ENCODE peak calls at places on chromosomes 5 and 9, in seven cellular contexts. One of them, this sample, is unnamed.
A peak's percentile ranks its signal among the peaks of the same experiment; 100 is the strongest.

GRCh38 chr5:181044662-181045305 is 4.7 kb downstream of the BTNL9 start:
- DNase-seq in glomerular endothelial cell: no peak
- DNase-seq in heart left ventricle: peak; percentile 71
- DNase-seq in HEK293T: no peak
- DNase-seq in lung: peak; percentile 24
- DNase-seq in NCI-H510A: no peak
- DNase-seq in adrenal gland: peak; percentile 63
- DNase-seq in this sample: no peak

GRCh38 chr5:172411423-172412111 is 42.8 kb downstream of the SH3PXD2B start:
- DNase-seq in glomerular endothelial cell: no peak
- DNase-seq in heart left ventricle: peak; percentile 60
- DNase-seq in HEK293T: no peak
- DNase-seq in lung: no peak
- DNase-seq in NCI-H510A: no peak
- DNase-seq in adrenal gland: peak; percentile 79
- DNase-seq in this sample: no peak

GRCh38 chr5:55593115-55593472 is 58.3 kb upstream of the PLPP1 start:
- DNase-seq in glomerular endothelial cell: no peak
- DNase-seq in heart left ventricle: no peak
- DNase-seq in HEK293T: no peak
- DNase-seq in lung: no peak
- DNase-seq in NCI-H510A: peak; percentile 23
- DNase-seq in adrenal gland: no peak
- DNase-seq in this sample: peak; percentile 67

GRCh38 chr5:128965011-128965637 is at the start of gene SLC27A6:
- DNase-seq in glomerular endothelial cell: no peak
- DNase-seq in heart left ventricle: peak; percentile 63
- DNase-seq in HEK293T: peak; percentile 68
- DNase-seq in lung: no peak
- DNase-seq in NCI-H510A: peak; percentile 19
- DNase-seq in adrenal gland: peak; percentile 55
- DNase-seq in this sample: no peak

GRCh38 chr5:68730220-68731010 is 363.4 kb upstream of the SLC30A5 start:
- DNase-seq in glomerular endothelial cell: peak; percentile 16
- DNase-seq in heart left ventricle: peak; percentile 48
- DNase-seq in HEK293T: peak; percentile 67
- DNase-seq in lung: no peak
- DNase-seq in NCI-H510A: no peak
- DNase-seq in adrenal gland: peak; percentile 50
- DNase-seq in this sample: peak; percentile 32

GRCh38 chr5:60505796-60506195 is 194.2 kb downstream of the DEPDC1B start:
- DNase-seq in glomerular endothelial cell: no peak
- DNase-seq in heart left ventricle: no peak
- DNase-seq in HEK293T: no peak
- DNase-seq in lung: no peak
- DNase-seq in NCI-H510A: no peak
- DNase-seq in adrenal gland: no peak
- DNase-seq in this sample: no peak

GRCh38 chr9:133707761-133708122 is 30.4 kb downstream of the SARDH start:
- DNase-seq in glomerular endothelial cell: no peak
- DNase-seq in heart left ventricle: peak; percentile 23
- DNase-seq in HEK293T: no peak
- DNase-seq in lung: no peak
- DNase-seq in NCI-H510A: no peak
- DNase-seq in adrenal gland: no peak
- DNase-seq in this sample: no peak

GRCh38 chr5:151150484-151151262 is 6.9 kb downstream of the ANXA6 start:
- DNase-seq in glomerular endothelial cell: no peak
- DNase-seq in heart left ventricle: no peak
- DNase-seq in HEK293T: no peak
- DNase-seq in lung: no peak
- DNase-seq in NCI-H510A: no peak
- DNase-seq in adrenal gland: peak; percentile 50
- DNase-seq in this sample: no peak

GRCh38 chr5:32462618-32463017 is 18.1 kb upstream of the ZFR start:
- DNase-seq in glomerular endothelial cell: no peak
- DNase-seq in heart left ventricle: no peak
- DNase-seq in HEK293T: no peak
- DNase-seq in lung: no peak
- DNase-seq in NCI-H510A: no peak
- DNase-seq in adrenal gland: no peak
- DNase-seq in this sample: no peak

GRCh38 chr5:108430931-108431608 is 49.2 kb upstream of the FBXL17 start:
- DNase-seq in glomerular endothelial cell: no peak
- DNase-seq in heart left ventricle: no peak
- DNase-seq in HEK293T: no peak
- DNase-seq in lung: no peak
- DNase-seq in NCI-H510A: no peak
- DNase-seq in adrenal gland: no peak
- DNase-seq in this sample: no peak

GRCh38 chr9:6733243-6733642 is 24.5 kb upstream of the KDM4C start:
- DNase-seq in glomerular endothelial cell: no peak
- DNase-seq in heart left ventricle: no peak
- DNase-seq in HEK293T: no peak
- DNase-seq in lung: no peak
- DNase-seq in NCI-H510A: no peak
- DNase-seq in adrenal gland: no peak
- DNase-seq in this sample: no peak

GRCh38 chr9:87684627-87685204 is 41.2 kb upstream of the CTSL start:
- DNase-seq in glomerular endothelial cell: no peak
- DNase-seq in heart left ventricle: no peak
- DNase-seq in HEK293T: peak; percentile 71
- DNase-seq in lung: peak; percentile 53
- DNase-seq in NCI-H510A: no peak
- DNase-seq in adrenal gland: peak; percentile 53
- DNase-seq in this sample: peak; percentile 62

GRCh38 chr5:132459983-132460834 is 30.4 kb downstream of the IRF1 start:
- DNase-seq in glomerular endothelial cell: no peak
- DNase-seq in heart left ventricle: peak; percentile 71
- DNase-seq in HEK293T: no peak
- DNase-seq in lung: peak; percentile 56
- DNase-seq in NCI-H510A: no peak
- DNase-seq in adrenal gland: peak; percentile 70
- DNase-seq in this sample: no peak

GRCh38 chr9:79968533-79968932 is 396.8 kb downstream of the TLE4 start:
- DNase-seq in glomerular endothelial cell: no peak
- DNase-seq in heart left ventricle: no peak
- DNase-seq in HEK293T: no peak
- DNase-seq in lung: no peak
- DNase-seq in NCI-H510A: no peak
- DNase-seq in adrenal gland: no peak
- DNase-seq in this sample: no peak

GRCh38 chr5:73365301-73365853 is 83.2 kb downstream of the FOXD1 start:
- DNase-seq in glomerular endothelial cell: no peak
- DNase-seq in heart left ventricle: no peak
- DNase-seq in HEK293T: no peak
- DNase-seq in lung: no peak
- DNase-seq in NCI-H510A: no peak
- DNase-seq in adrenal gland: no peak
- DNase-seq in this sample: no peak

This sample was measured in prostate gland.